ENCODE peak calls at places on chromosomes 5 and 9, in nine cellular contexts. One of them, this sample, is unnamed.

GRCh38 chr9:73152445-73152844 is 780 bp downstream of the ANXA1 start:
- DNase-seq in left ventricle myocardium inferior: no peak
- DNase-seq in sigmoid colon: no peak
- DNase-seq in vagina: no peak
- DNase-seq in fibroblast of mammary gland: peak
- DNase-seq in astrocyte: peak
- DNase-seq in upper lobe of right lung: no peak
- DNase-seq in cardiac fibroblast: peak
- DNase-seq in HCT116: no peak
- DNase-seq in this sample: peak

GRCh38 chr5:44952376-44952775 is 143.6 kb downstream of the MRPS30 start:
- DNase-seq in vagina: no peak
- DNase-seq in HCT116: peak
- DNase-seq in upper lobe of right lung: no peak
- DNase-seq in astrocyte: peak
- DNase-seq in fibroblast of mammary gland: peak
- DNase-seq in left ventricle myocardium inferior: no peak
- DNase-seq in cardiac fibroblast: peak
- DNase-seq in sigmoid colon: no peak
- DNase-seq in this sample: peak

GRCh38 chr9:135524130-135524861 is 3.1 kb downstream of the LCN1 start:
- DNase-seq in left ventricle myocardium inferior: no peak
- DNase-seq in astrocyte: no peak
- DNase-seq in fibroblast of mammary gland: no peak
- DNase-seq in HCT116: no peak
- DNase-seq in upper lobe of right lung: peak
- DNase-seq in cardiac fibroblast: peak
- DNase-seq in vagina: no peak
- DNase-seq in sigmoid colon: peak
- DNase-seq in this sample: peak

GRCh38 chr9:75505654-75506053 is 384.8 kb upstream of the PCSK5 start:
- DNase-seq in astrocyte: no peak
- DNase-seq in sigmoid colon: no peak
- DNase-seq in cardiac fibroblast: no peak
- DNase-seq in HCT116: no peak
- DNase-seq in upper lobe of right lung: no peak
- DNase-seq in fibroblast of mammary gland: no peak
- DNase-seq in vagina: no peak
- DNase-seq in left ventricle myocardium inferior: no peak
- DNase-seq in this sample: no peak

GRCh38 chr5:180143656-180144364 is 65.2 kb downstream of the RASGEF1C start:
- DNase-seq in HCT116: no peak
- DNase-seq in upper lobe of right lung: no peak
- DNase-seq in astrocyte: no peak
- DNase-seq in left ventricle myocardium inferior: no peak
- DNase-seq in cardiac fibroblast: no peak
- DNase-seq in vagina: no peak
- DNase-seq in fibroblast of mammary gland: no peak
- DNase-seq in sigmoid colon: peak
- DNase-seq in this sample: no peak

GRCh38 chr5:64615895-64616294 is 74.4 kb upstream of the SHISAL2B start:
- DNase-seq in astrocyte: no peak
- DNase-seq in HCT116: no peak
- DNase-seq in vagina: no peak
- DNase-seq in cardiac fibroblast: no peak
- DNase-seq in fibroblast of mammary gland: no peak
- DNase-seq in sigmoid colon: no peak
- DNase-seq in upper lobe of right lung: no peak
- DNase-seq in left ventricle myocardium inferior: no peak
- DNase-seq in this sample: no peak

GRCh38 chr5:124738751-124739559 is 7.5 kb downstream of the ZNF608 start:
- DNase-seq in HCT116: no peak
- DNase-seq in astrocyte: no peak
- DNase-seq in fibroblast of mammary gland: no peak
- DNase-seq in sigmoid colon: no peak
- DNase-seq in vagina: no peak
- DNase-seq in left ventricle myocardium inferior: no peak
- DNase-seq in cardiac fibroblast: no peak
- DNase-seq in upper lobe of right lung: no peak
- DNase-seq in this sample: no peak

GRCh38 chr9:33042528-33042927 is 17.5 kb downstream of the DNAJA1 start:
- DNase-seq in left ventricle myocardium inferior: no peak
- DNase-seq in astrocyte: no peak
- DNase-seq in cardiac fibroblast: no peak
- DNase-seq in vagina: no peak
- DNase-seq in upper lobe of right lung: no peak
- DNase-seq in fibroblast of mammary gland: peak
- DNase-seq in HCT116: no peak
- DNase-seq in sigmoid colon: no peak
- DNase-seq in this sample: no peak

GRCh38 chr5:142009886-142010285 is 2.9 kb downstream of the GNPDA1 start:
- DNase-seq in cardiac fibroblast: no peak
- DNase-seq in HCT116: no peak
- DNase-seq in astrocyte: no peak
- DNase-seq in vagina: no peak
- DNase-seq in sigmoid colon: no peak
- DNase-seq in fibroblast of mammary gland: no peak
- DNase-seq in upper lobe of right lung: no peak
- DNase-seq in left ventricle myocardium inferior: no peak
- DNase-seq in this sample: no peak

GRCh38 chr5:142012186-142012785 is 541 bp downstream of the GNPDA1 start:
- DNase-seq in astrocyte: no peak
- DNase-seq in cardiac fibroblast: peak
- DNase-seq in fibroblast of mammary gland: peak
- DNase-seq in upper lobe of right lung: peak
- DNase-seq in vagina: no peak
- DNase-seq in sigmoid colon: peak
- DNase-seq in left ventricle myocardium inferior: peak
- DNase-seq in HCT116: peak
- DNase-seq in this sample: peak

GRCh38 chr5:142013734-142014495 is 1.1 kb upstream of the GNPDA1 start:
- DNase-seq in left ventricle myocardium inferior: peak
- DNase-seq in vagina: no peak
- DNase-seq in upper lobe of right lung: no peak
- DNase-seq in fibroblast of mammary gland: peak
- DNase-seq in sigmoid colon: peak
- DNase-seq in HCT116: no peak
- DNase-seq in cardiac fibroblast: peak
- DNase-seq in astrocyte: peak
- DNase-seq in this sample: peak

GRCh38 chr5:142012792-142013388 is at the start of gene GNPDA1:
- DNase-seq in astrocyte: peak
- DNase-seq in vagina: peak
- DNase-seq in upper lobe of right lung: peak
- DNase-seq in left ventricle myocardium inferior: peak
- DNase-seq in HCT116: peak
- DNase-seq in sigmoid colon: peak
- DNase-seq in cardiac fibroblast: peak
- DNase-seq in fibroblast of mammary gland: peak
- DNase-seq in this sample: peak

DNA sequence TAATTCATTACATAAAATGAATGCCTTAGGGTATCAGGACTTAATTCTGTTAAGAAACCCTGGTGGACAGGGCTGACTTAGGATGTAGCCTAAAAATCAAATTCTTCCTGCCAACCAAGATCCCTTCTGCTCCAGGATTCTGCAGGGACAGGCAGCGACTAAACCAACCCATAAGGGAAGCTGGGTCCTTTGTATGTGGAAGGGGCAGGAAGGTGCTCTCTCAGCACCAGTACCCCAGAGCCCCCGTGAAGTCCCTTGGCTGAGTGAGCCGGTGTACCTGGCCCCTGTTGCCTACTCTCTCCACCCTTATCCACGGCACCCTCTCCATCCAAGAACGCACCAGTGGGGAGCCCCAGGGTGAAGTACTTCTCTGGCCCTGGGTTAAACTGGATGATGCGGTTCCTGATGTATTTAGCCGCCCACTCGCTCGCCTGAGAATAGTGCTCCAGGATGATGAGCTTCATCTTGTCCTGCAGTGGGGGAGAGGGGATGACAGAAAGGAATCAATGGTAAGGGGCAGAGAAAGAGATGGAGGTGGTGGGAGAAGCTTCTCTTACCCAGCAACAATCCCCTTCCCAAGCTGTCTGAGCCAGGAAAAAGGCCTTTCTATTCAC is 1.1 kb downstream of the GNPDA1 start:
- DNase-seq in vagina: no peak
- DNase-seq in upper lobe of right lung: no peak
- DNase-seq in astrocyte: no peak
- DNase-seq in cardiac fibroblast: no peak
- DNase-seq in fibroblast of mammary gland: no peak
- DNase-seq in HCT116: no peak
- DNase-seq in sigmoid colon: no peak
- DNase-seq in left ventricle myocardium inferior: no peak
- DNase-seq in this sample: no peak
- H3K4me3 ChIP-seq in vagina: peak
- H3K4me3 ChIP-seq in upper lobe of right lung: peak
- H3K4me3 ChIP-seq in astrocyte: peak
- H3K4me3 ChIP-seq in cardiac fibroblast: no peak
- H3K4me3 ChIP-seq in fibroblast of mammary gland: peak
- H3K4me3 ChIP-seq in HCT116: peak
- H3K4me3 ChIP-seq in sigmoid colon: peak
- H3K4me3 ChIP-seq in left ventricle myocardium inferior: peak
- H3K4me3 ChIP-seq in this sample: peak

GRCh38 chr5:27473300-27474053 is 435.1 kb upstream of the CDH9 start:
- DNase-seq in astrocyte: no peak
- DNase-seq in fibroblast of mammary gland: no peak
- DNase-seq in vagina: no peak
- DNase-seq in upper lobe of right lung: no peak
- DNase-seq in cardiac fibroblast: no peak
- DNase-seq in left ventricle myocardium inferior: no peak
- DNase-seq in HCT116: no peak
- DNase-seq in sigmoid colon: no peak
- DNase-seq in this sample: no peak

GRCh38 chr5:27474054-27474323 is 435.6 kb upstream of the CDH9 start:
- DNase-seq in vagina: no peak
- DNase-seq in upper lobe of right lung: no peak
- DNase-seq in astrocyte: no peak
- DNase-seq in HCT116: no peak
- DNase-seq in left ventricle myocardium inferior: no peak
- DNase-seq in cardiac fibroblast: no peak
- DNase-seq in sigmoid colon: no peak
- DNase-seq in fibroblast of mammary gland: peak
- DNase-seq in this sample: no peak

GRCh38 chr5:27472000-27472763 is 433.8 kb upstream of the CDH9 start:
- DNase-seq in HCT116: no peak
- DNase-seq in upper lobe of right lung: no peak
- DNase-seq in cardiac fibroblast: peak
- DNase-seq in fibroblast of mammary gland: peak
- DNase-seq in vagina: no peak
- DNase-seq in astrocyte: no peak
- DNase-seq in left ventricle myocardium inferior: no peak
- DNase-seq in sigmoid colon: no peak
- DNase-seq in this sample: peak

GRCh38 chr5:27474395-27474794 is 436.0 kb upstream of the CDH9 start:
- DNase-seq in sigmoid colon: no peak
- DNase-seq in HCT116: no peak
- DNase-seq in astrocyte: no peak
- DNase-seq in left ventricle myocardium inferior: no peak
- DNase-seq in cardiac fibroblast: no peak
- DNase-seq in vagina: no peak
- DNase-seq in fibroblast of mammary gland: no peak
- DNase-seq in upper lobe of right lung: no peak
- DNase-seq in this sample: no peak

DNA sequence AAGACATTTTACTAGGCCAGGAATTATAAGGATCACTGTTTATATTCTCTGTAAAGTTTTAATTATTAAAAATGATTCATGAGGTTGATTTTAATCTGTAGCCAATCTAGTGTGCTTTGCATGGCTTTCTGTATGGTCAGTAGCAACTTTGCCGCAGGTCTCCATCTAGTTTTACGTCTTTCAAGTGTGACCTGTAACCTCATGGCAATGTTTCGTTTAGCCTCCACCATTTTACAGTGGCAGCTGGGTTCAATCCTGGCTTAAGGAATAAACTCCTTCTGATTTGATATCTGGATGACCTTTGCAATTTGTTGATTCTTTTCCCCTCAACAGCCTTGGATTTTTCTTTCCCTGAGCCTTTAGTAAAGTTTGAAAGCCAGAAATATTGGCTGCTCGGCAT is 434.5 kb upstream of the CDH9 start:
- DNase-seq in upper lobe of right lung: no peak
- DNase-seq in HCT116: no peak
- DNase-seq in left ventricle myocardium inferior: no peak
- DNase-seq in vagina: no peak
- DNase-seq in astrocyte: no peak
- DNase-seq in fibroblast of mammary gland: no peak
- DNase-seq in sigmoid colon: no peak
- DNase-seq in cardiac fibroblast: no peak
- DNase-seq in this sample: no peak
- H3K4me3 ChIP-seq in upper lobe of right lung: no peak
- H3K4me3 ChIP-seq in HCT116: peak
- H3K4me3 ChIP-seq in left ventricle myocardium inferior: peak
- H3K4me3 ChIP-seq in vagina: no peak
- H3K4me3 ChIP-seq in astrocyte: no peak
- H3K4me3 ChIP-seq in fibroblast of mammary gland: peak
- H3K4me3 ChIP-seq in sigmoid colon: no peak
- H3K4me3 ChIP-seq in cardiac fibroblast: no peak
- H3K4me3 ChIP-seq in this sample: no peak

GRCh38 chr5:151141535-151141934 is 16.0 kb downstream of the ANXA6 start:
- DNase-seq in left ventricle myocardium inferior: peak
- DNase-seq in fibroblast of mammary gland: no peak
- DNase-seq in cardiac fibroblast: no peak
- DNase-seq in HCT116: no peak
- DNase-seq in sigmoid colon: peak
- DNase-seq in astrocyte: no peak
- DNase-seq in vagina: no peak
- DNase-seq in upper lobe of right lung: no peak
- DNase-seq in this sample: no peak
- H3K4me3 ChIP-seq in left ventricle myocardium inferior: peak
- H3K4me3 ChIP-seq in fibroblast of mammary gland: no peak
- H3K4me3 ChIP-seq in cardiac fibroblast: no peak
- H3K4me3 ChIP-seq in HCT116: no peak
- H3K4me3 ChIP-seq in sigmoid colon: no peak
- H3K4me3 ChIP-seq in astrocyte: no peak
- H3K4me3 ChIP-seq in vagina: no peak
- H3K4me3 ChIP-seq in upper lobe of right lung: no peak
- H3K4me3 ChIP-seq in this sample: no peak

GRCh38 chr9:130236436-130236985 is 29.0 kb upstream of the HMCN2 start:
- DNase-seq in HCT116: no peak
- DNase-seq in cardiac fibroblast: no peak
- DNase-seq in fibroblast of mammary gland: no peak
- DNase-seq in left ventricle myocardium inferior: no peak
- DNase-seq in sigmoid colon: peak
- DNase-seq in upper lobe of right lung: no peak
- DNase-seq in vagina: no peak
- DNase-seq in astrocyte: no peak
- DNase-seq in this sample: no peak

GRCh38 chr9:130237071-130237470 is 28.5 kb upstream of the HMCN2 start:
- DNase-seq in vagina: no peak
- DNase-seq in HCT116: no peak
- DNase-seq in left ventricle myocardium inferior: no peak
- DNase-seq in fibroblast of mammary gland: no peak
- DNase-seq in cardiac fibroblast: no peak
- DNase-seq in astrocyte: no peak
- DNase-seq in sigmoid colon: peak
- DNase-seq in upper lobe of right lung: no peak
- DNase-seq in this sample: no peak

GRCh38 chr9:130234340-130235260 is 31.0 kb upstream of the HMCN2 start:
- DNase-seq in cardiac fibroblast: peak
- DNase-seq in left ventricle myocardium inferior: no peak
- DNase-seq in sigmoid colon: peak
- DNase-seq in vagina: no peak
- DNase-seq in HCT116: no peak
- DNase-seq in fibroblast of mammary gland: peak
- DNase-seq in upper lobe of right lung: no peak
- DNase-seq in astrocyte: peak
- DNase-seq in this sample: peak

GRCh38 chr9:130237763-130238524 is 27.6 kb upstream of the HMCN2 start:
- DNase-seq in HCT116: no peak
- DNase-seq in sigmoid colon: peak
- DNase-seq in upper lobe of right lung: peak
- DNase-seq in astrocyte: no peak
- DNase-seq in fibroblast of mammary gland: no peak
- DNase-seq in vagina: no peak
- DNase-seq in cardiac fibroblast: no peak
- DNase-seq in left ventricle myocardium inferior: no peak
- DNase-seq in this sample: no peak

DNA sequence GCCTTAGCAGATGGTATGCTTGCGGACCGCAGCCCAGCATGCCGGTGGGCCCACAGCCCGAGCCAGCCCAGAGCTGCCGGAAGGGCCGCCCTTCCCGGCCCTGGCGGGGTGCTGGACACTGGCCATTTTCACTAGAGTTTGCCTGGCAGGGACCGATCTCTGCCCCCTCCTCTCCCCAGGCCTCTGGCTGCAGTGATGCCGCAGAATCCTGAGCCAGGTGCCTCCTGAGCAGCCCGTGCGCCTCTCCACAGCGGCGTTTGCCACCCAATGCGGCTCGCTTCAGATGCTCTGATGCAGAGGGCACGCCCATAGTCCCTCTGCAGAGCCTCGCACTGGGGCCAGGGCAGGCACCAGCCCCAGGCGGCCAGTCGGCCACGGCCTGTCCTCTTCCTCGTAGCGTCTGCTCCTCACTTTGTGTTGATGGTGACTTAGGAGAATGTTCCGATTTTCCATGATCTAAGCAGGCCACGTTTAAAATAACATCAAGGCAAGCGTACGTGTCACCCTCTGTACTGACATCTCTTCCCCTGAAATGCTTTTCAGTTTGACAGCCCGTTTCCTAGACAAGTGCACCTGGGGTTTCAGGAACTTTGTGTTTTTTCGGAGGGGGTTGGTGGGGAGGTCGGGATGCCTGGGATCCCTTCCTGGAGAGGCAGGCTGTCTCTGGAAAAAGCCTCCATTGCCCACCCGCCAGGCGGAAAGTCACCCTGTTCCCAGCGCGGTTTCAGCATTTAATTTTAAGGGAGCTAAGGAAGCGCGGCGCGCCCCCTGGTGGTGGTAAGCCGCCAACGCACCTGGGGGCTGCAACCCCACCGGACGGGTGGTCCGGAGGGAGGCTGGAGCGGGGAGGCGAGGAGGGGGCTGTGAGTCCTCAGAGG is 29.8 kb upstream of the HMCN2 start:
- DNase-seq in left ventricle myocardium inferior: peak
- DNase-seq in vagina: no peak
- DNase-seq in HCT116: no peak
- DNase-seq in cardiac fibroblast: peak
- DNase-seq in fibroblast of mammary gland: peak
- DNase-seq in sigmoid colon: peak
- DNase-seq in astrocyte: no peak
- DNase-seq in upper lobe of right lung: peak
- DNase-seq in this sample: peak
- H3K4me3 ChIP-seq in left ventricle myocardium inferior: peak
- H3K4me3 ChIP-seq in vagina: no peak
- H3K4me3 ChIP-seq in HCT116: no peak
- H3K4me3 ChIP-seq in cardiac fibroblast: no peak
- H3K4me3 ChIP-seq in fibroblast of mammary gland: no peak
- H3K4me3 ChIP-seq in sigmoid colon: no peak
- H3K4me3 ChIP-seq in astrocyte: no peak
- H3K4me3 ChIP-seq in upper lobe of right lung: peak
- H3K4me3 ChIP-seq in this sample: no peak

This sample was measured in fibroblast of pulmonary artery.